ENCODE peak calls at places on chromosome 1, in seven cellular contexts. O is brain microvascular endothelial cell, M is K562, C is heart right ventricle, L is H7, N is adrenal gland, J is HAP-1. I is an unnamed sample.
A peak's percentile ranks its signal among the peaks of the same experiment; 100 is the strongest.

GRCh38 chr1:222634180-222635013 is 16.5 kb downstream of the MIA3 start:
- DNase-seq in O (peak; percentile 91), M (peak; percentile 68), C (peak; percentile 85), L (peak; percentile 56), N (peak; percentile 56), J (peak; percentile 81), I (peak; percentile 78)

GRCh38 chr1:26696191-26696644 is 403 bp downstream of the ARID1A start:
- DNase-seq in O (no peak), M (peak; percentile 72), C (no peak), L (no peak), N (no peak), J (peak; percentile 33), I (no peak)

GRCh38 chr1:201383647-201384405 is 6.3 kb upstream of the TNNT2 start:
- DNase-seq in O (peak; percentile 84), M (no peak), C (no peak), L (no peak), N (no peak), J (no peak), I (no peak)

GRCh38 chr1:84247425-84248220 is 53.9 kb upstream of the SAMD13 start:
- DNase-seq in O (peak; percentile 97), M (peak; percentile 36), C (no peak), L (no peak), N (no peak), J (no peak), I (no peak)

GRCh38 chr1:227788279-227789041 is 27.0 kb upstream of the PRSS38 start:
- DNase-seq in O (no peak), M (no peak), C (no peak), L (peak; percentile 96), N (peak; percentile 67), J (peak; percentile 92), I (peak; percentile 79)

GRCh38 chr1:194289569-194290266 is 1103.3 kb upstream of the B3GALT2 start:
- DNase-seq in O (no peak), M (no peak), C (no peak), L (no peak), N (no peak), J (no peak), I (no peak)

GRCh38 chr1:205279986-205280385 is 41.6 kb downstream of the NUAK2 start:
- DNase-seq in O (no peak), M (no peak), C (no peak), L (no peak), N (no peak), J (no peak), I (no peak)

GRCh38 chr1:14977338-14977931 is 176.1 kb upstream of the TMEM51 start:
- DNase-seq in O (no peak), M (no peak), C (no peak), L (no peak), N (peak; percentile 51), J (no peak), I (no peak)

GRCh38 chr1:175317309-175317708 is 124.7 kb upstream of the KIAA0040 start:
- DNase-seq in O (no peak), M (peak; percentile 24), C (peak; percentile 18), L (peak; percentile 22), N (no peak), J (peak; percentile 40), I (no peak)

GRCh38 chr1:12644829-12645228 is 944 bp downstream of the AADACL4 start:
- DNase-seq in O (no peak), M (no peak), C (no peak), L (no peak), N (no peak), J (no peak), I (no peak)

GRCh38 chr1:114002492-114003290 is 23.4 kb downstream of the OLFML3 start:
- DNase-seq in O (peak; percentile 31), M (no peak), C (no peak), L (peak; percentile 43), N (no peak), J (no peak), I (peak; percentile 42)

GRCh38 chr1:70072239-70072751 is 133.1 kb downstream of the LRRC40 start:
- DNase-seq in O (no peak), M (no peak), C (no peak), L (no peak), N (no peak), J (no peak), I (no peak)

GRCh38 chr1:161166669-161167548 is 683 bp downstream of the PPOX start:
- DNase-seq in O (no peak), M (peak; percentile 55), C (no peak), L (peak; percentile 79), N (no peak), J (peak; percentile 63), I (no peak)

GRCh38 chr1:101260531-101260930 is 23.7 kb downstream of the S1PR1 start:
- DNase-seq in O (no peak), M (no peak), C (no peak), L (no peak), N (no peak), J (no peak), I (no peak)

GRCh38 chr1:109821221-109821669 is 57.5 kb upstream of the EPS8L3 start:
- DNase-seq in O (peak; percentile 82), M (peak; percentile 40), C (peak; percentile 34), L (no peak), N (peak; percentile 94), J (no peak), I (peak; percentile 31)

GRCh38 chr1:211281322-211282022 is 22.3 kb downstream of the RCOR3 start:
- DNase-seq in O (no peak), M (peak; percentile 20), C (no peak), L (peak; percentile 9), N (no peak), J (no peak), I (no peak)

GRCh38 chr1:111199329-111199728 is 1.1 kb downstream of the DENND2D start:
- DNase-seq in O (no peak), M (no peak), C (no peak), L (no peak), N (no peak), J (no peak), I (no peak)

GRCh38 chr1:154760469-154760933 is 109.6 kb downstream of the KCNN3 start:
- DNase-seq in O (no peak), M (peak; percentile 82), C (peak; percentile 46), L (peak; percentile 97), N (no peak), J (peak; percentile 88), I (peak; percentile 76)

GRCh38 chr1:147073062-147073432 is 99.2 kb downstream of the PRKAB2 start:
- DNase-seq in O (no peak), M (no peak), C (no peak), L (no peak), N (no peak), J (no peak), I (no peak)

GRCh38 chr1:31102501-31102950 is 37.0 kb upstream of the PUM1 start:
- DNase-seq in O (peak; percentile 69), M (peak; percentile 14), C (no peak), L (no peak), N (peak; percentile 29), J (no peak), I (no peak)

GRCh38 chr1:145701306-145701862 is 5.8 kb downstream of the PDZK1 start:
- DNase-seq in O (no peak), M (no peak), C (no peak), L (no peak), N (no peak), J (no peak), I (no peak)

GRCh38 chr1:180155202-180155682 is 573 bp downstream of the QSOX1 start:
- DNase-seq in O (no peak), M (no peak), C (no peak), L (peak; percentile 77), N (no peak), J (peak; percentile 46), I (peak; percentile 57)

GRCh38 chr1:111505641-111506119 is 2.2 kb upstream of the ADORA3 start:
- DNase-seq in O (no peak), M (no peak), C (no peak), L (no peak), N (peak; percentile 32), J (no peak), I (no peak)

GRCh38 chr1:198725090-198725489 is 86.2 kb downstream of the PTPRC start:
- DNase-seq in O (no peak), M (no peak), C (no peak), L (no peak), N (no peak), J (no peak), I (no peak)
- H3K27me3 ChIP-seq in O (no peaks in the 10 kb centered on the region), M (no peaks in the 10 kb centered on the region), C (no peaks in the 10 kb centered on the region), L (no peaks in the 10 kb centered on the region), N (no peaks in the 10 kb centered on the region), J (no peaks in the 10 kb centered on the region), I (no peaks in the 10 kb centered on the region)

GRCh38 chr1:22131875-22132486 is 10.9 kb downstream of the WNT4 start:
- DNase-seq in O (no peak), M (peak; percentile 85), C (no peak), L (peak; percentile 98), N (peak; percentile 53), J (peak; percentile 78), I (no peak)

GRCh38 chr1:22131062-22131461 is 11.8 kb downstream of the WNT4 start:
- DNase-seq in O (no peak), M (no peak), C (no peak), L (peak; percentile 37), N (no peak), J (no peak), I (no peak)

GRCh38 chr1:22133928-22134324 is 9.0 kb downstream of the WNT4 start:
- DNase-seq in O (no peak), M (no peak), C (no peak), L (peak; percentile 79), N (no peak), J (no peak), I (no peak)

GRCh38 chr1:22132517-22133235 is 10.2 kb downstream of the WNT4 start:
- DNase-seq in O (peak; percentile 25), M (no peak), C (no peak), L (no peak), N (peak; percentile 85), J (no peak), I (peak; percentile 65)

GRCh38 chr1:22133247-22133927 is 9.5 kb downstream of the WNT4 start:
- DNase-seq in O (no peak), M (no peak), C (no peak), L (peak; percentile 79), N (no peak), J (no peak), I (no peak)
- H3K27me3 ChIP-seq in O (no peaks in the 10 kb centered on the region), M (peaks cover 24% of the 10 kb centered on the region), C (peaks cover 11% of the 10 kb centered on the region), L (no peaks in the 10 kb centered on the region), N (no peaks in the 10 kb centered on the region), J (no peaks in the 10 kb centered on the region), I (no peaks in the 10 kb centered on the region)

GRCh38 chr1:2130871-2131289 is 63.7 kb downstream of the FAAP20 start:
- DNase-seq in O (no peak), M (no peak), C (no peak), L (no peak), N (no peak), J (no peak), I (no peak)
- H3K27me3 ChIP-seq in O (no peaks in the 10 kb centered on the region), M (peaks cover 47% of the 10 kb centered on the region), C (no peaks in the 10 kb centered on the region), L (no peaks in the 10 kb centered on the region), N (no peaks in the 10 kb centered on the region), J (no peaks in the 10 kb centered on the region), I (no peaks in the 10 kb centered on the region)

DNA sequence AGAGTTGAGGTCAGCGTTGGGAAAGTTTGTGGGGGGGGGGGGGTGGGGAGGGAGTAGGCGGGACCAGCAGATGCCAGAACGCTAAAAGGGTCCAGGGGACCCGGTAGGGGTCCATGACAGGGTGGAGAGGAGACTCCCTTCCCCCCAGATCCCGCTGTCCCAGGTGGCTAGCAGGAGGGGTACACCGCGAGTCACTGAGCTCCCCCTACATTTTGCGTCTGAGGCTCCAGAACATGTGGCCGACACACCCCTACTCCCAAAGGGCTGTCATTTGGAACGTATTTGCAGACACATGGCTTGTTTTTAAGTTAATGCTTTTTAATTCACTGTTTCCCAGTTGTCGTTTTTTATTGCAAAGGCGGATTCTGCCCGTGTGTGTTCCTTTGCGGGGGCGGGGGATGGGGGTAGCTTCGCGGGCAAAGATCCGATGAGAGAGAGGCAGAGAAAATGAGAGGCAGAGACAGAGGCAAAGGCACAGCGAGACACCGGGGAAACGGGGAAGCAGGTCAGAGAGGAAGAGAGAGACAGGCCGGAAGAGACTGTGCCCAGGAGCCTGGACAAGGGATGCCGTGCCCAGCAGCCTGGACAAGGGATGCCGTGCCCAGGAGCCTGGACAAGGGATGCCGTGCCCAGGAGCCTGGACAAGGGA is 270.2 kb downstream of the FOXD2 start:
- DNase-seq in O (no peak), M (no peak), C (no peak), L (peak; percentile 61), N (no peak), J (no peak), I (no peak)
- H3K27me3 ChIP-seq in O (peaks cover 32% of the 10 kb centered on the region), M (peaks cover 30% of the 10 kb centered on the region), C (peaks cover 78% of the 10 kb centered on the region), L (peaks cover 60% of the 10 kb centered on the region), N (peaks cover 45% of the 10 kb centered on the region), J (no peaks in the 10 kb centered on the region), I (no peaks in the 10 kb centered on the region)